ENCODE peak calls at places on chromosomes 2 and 18, in five cellular contexts. X is activated T-helper 9 cell treated with anti-CD3 and anti-CD28 coated beads, Interleukin-2, amount 50 U/mL, for 16 hours; L is cardiac fibroblast; N is coronary artery; B is stomach. P is an unnamed sample.

GRCh38 chr18:78726326-78727056 is 253.1 kb upstream of the SALL3 start:
- DNase-seq in L (no peak), X (no peak), N (peak), B (peak), P (peak)

GRCh38 chr18:60982958-60983357 is 350.3 kb upstream of the CDH20 start:
- DNase-seq in X (no peak), N (no peak), B (no peak), L (no peak), P (no peak)

GRCh38 chr18:11163668-11164067 is 14.3 kb upstream of the PIEZO2 start:
- DNase-seq in L (no peak), N (no peak), B (no peak), X (no peak), P (peak)

GRCh38 chr2:66301073-66301766 is 133.7 kb upstream of the MEIS1 start:
- DNase-seq in B (no peak), N (no peak), X (no peak), L (peak), P (no peak)

GRCh38 chr18:42045346-42045745 is 90.3 kb downstream of the PIK3C3 start:
- DNase-seq in N (no peak), L (peak), B (no peak), X (no peak), P (no peak)

GRCh38 chr2:57720728-57721627 is 325.6 kb upstream of the VRK2 start:
- DNase-seq in L (peak), N (no peak), X (no peak), B (no peak), P (peak)

GRCh38 chr2:67500541-67500940 is 103.4 kb downstream of the ETAA1 start:
- DNase-seq in L (peak), N (no peak), X (no peak), B (no peak), P (no peak)

GRCh38 chr2:32882911-32883810 is 63.6 kb upstream of the LTBP1 start:
- DNase-seq in N (no peak), X (no peak), B (no peak), L (no peak), P (no peak)

GRCh38 chr2:105919826-105920225 is 175.1 kb downstream of the NCK2 start:
- DNase-seq in N (peak), L (peak), B (no peak), X (peak), P (peak)

GRCh38 chr2:78979380-78980238 is 45.9 kb upstream of the REG3G start:
- DNase-seq in B (peak), L (peak), X (no peak), N (no peak), P (peak)

GRCh38 chr2:240213226-240213475 is 72.7 kb upstream of the OTOS start:
- DNase-seq in B (no peak), X (no peak), N (no peak), L (no peak), P (no peak)

GRCh38 chr2:238513346-238513745 is 86.6 kb downstream of the ASB1 start:
- DNase-seq in B (no peak), L (peak), N (no peak), X (no peak), P (peak)

GRCh38 chr2:240627736-240628506 is 2.6 kb downstream of the GPR35 start:
- DNase-seq in X (no peak), B (no peak), L (no peak), N (peak), P (peak)

GRCh38 chr2:103773884-103774283 is 1012.1 kb downstream of the TMEM182 start:
- DNase-seq in L (no peak), X (no peak), N (no peak), B (no peak), P (no peak)

GRCh38 chr2:238582159-238582558 is 155.4 kb downstream of the ASB1 start:
- DNase-seq in N (no peak), L (peak), B (no peak), X (no peak), P (no peak)

GRCh38 chr2:17245921-17246320 is 272.3 kb downstream of the RAD51AP2 start:
- DNase-seq in B (no peak), X (no peak), L (no peak), N (no peak), P (no peak)

GRCh38 chr2:206920310-206920709 is 19.0 kb upstream of the CPO start:
- DNase-seq in L (no peak), B (no peak), X (no peak), N (no peak), P (peak)

GRCh38 chr18:10579079-10579867 is 53.4 kb downstream of the NAPG start:
- DNase-seq in B (no peak), N (no peak), L (peak), X (no peak), P (no peak)

GRCh38 chr2:43269074-43269572 is 42.7 kb upstream of the ZFP36L2 start:
- DNase-seq in L (peak), N (peak), B (peak), X (no peak), P (peak)

GRCh38 chr2:86038291-86039081 is 67.2 kb downstream of the POLR1A start:
- DNase-seq in B (peak), X (peak), N (no peak), L (peak), P (no peak)

GRCh38 chr2:7685342-7686015 is 768.3 kb downstream of the RNF144A start:
- DNase-seq in B (no peak), X (no peak), L (no peak), N (no peak), P (no peak)

GRCh38 chr2:201882353-201883095 is 76.2 kb downstream of the CDK15 start:
- DNase-seq in L (peak), B (no peak), N (no peak), X (no peak), P (no peak)

GRCh38 chr2:240229603-240230423 is 89.4 kb upstream of the OTOS start:
- DNase-seq in B (peak), N (peak), L (peak), X (no peak), P (no peak)

GRCh38 chr2:28626891-28627421 is 124.7 kb upstream of the PPP1CB start:
- DNase-seq in L (no peak), X (no peak), N (peak), B (no peak), P (no peak)

GRCh38 chr2:134178109-134178877 is 75.6 kb upstream of the MGAT5 start:
- DNase-seq in L (no peak), X (no peak), B (no peak), N (no peak), P (no peak)

GRCh38 chr2:73033142-73033765 is 38.3 kb downstream of the SFXN5 start:
- DNase-seq in X (no peak), L (no peak), B (no peak), N (no peak), P (no peak)

GRCh38 chr2:178404380-178404767 is 46.6 kb downstream of the PRKRA start:
- DNase-seq in X (no peak), N (no peak), B (no peak), L (peak), P (no peak)

GRCh38 chr2:131040661-131041401 is 52.4 kb downstream of the FAM168B start:
- DNase-seq in L (peak), X (no peak), N (no peak), B (no peak), P (peak)

GRCh38 chr2:212998629-212999359 is 152.6 kb downstream of the IKZF2 start:
- DNase-seq in X (no peak), L (peak), B (no peak), N (no peak), P (no peak)

GRCh38 chr2:170086117-170086688 is 91.7 kb upstream of the MYO3B start:
- DNase-seq in N (no peak), B (no peak), L (no peak), X (no peak), P (no peak)

P was measured in endodermal cell.